ENCODE peak calls at places on chromosome 16, in five cellular contexts. Z, T, H, M and I are unnamed samples.
A peak's percentile ranks its signal among the peaks of the same experiment; 100 is the strongest.

GRCh38 chr16:27640277-27640600 is 90.3 kb downstream of the KATNIP start:
- DNase-seq in Z (peak; percentile 56), T (peak; percentile 17), H (no peak), M (no peak), I (no peak)

GRCh38 chr16:3188925-3189825 is 1.2 kb downstream of the OR1F1 start:
- DNase-seq in Z (peak; percentile 76), T (no peak), H (peak; percentile 52), M (no peak), I (peak; percentile 75)

GRCh38 chr16:55465077-55465896 is 13.7 kb upstream of the MMP2 start:
- DNase-seq in Z (peak; percentile 66), T (peak; percentile 84), H (peak; percentile 74), M (peak; percentile 92), I (peak; percentile 94)

GRCh38 chr16:30076276-30076791 is 540 bp downstream of the PPP4C start:
- DNase-seq in Z (peak; percentile 42), T (no peak), H (no peak), M (no peak), I (no peak)

GRCh38 chr16:64990101-64990500 is 131.8 kb downstream of the CDH11 start:
- DNase-seq in Z (no peak), T (no peak), H (no peak), M (no peak), I (no peak)

GRCh38 chr16:15466886-15467781 is 32.7 kb downstream of the BMERB1 start:
- DNase-seq in Z (no peak), T (no peak), H (no peak), M (no peak), I (no peak)

GRCh38 chr16:19886061-19886792 is 1.6 kb upstream of the GPRC5B start:
- DNase-seq in Z (peak; percentile 53), T (peak; percentile 68), H (peak; percentile 43), M (peak; percentile 68), I (peak; percentile 81)

GRCh38 chr16:3690470-3690918 is 26.8 kb downstream of the TRAP1 start:
- DNase-seq in Z (peak; percentile 77), T (peak; percentile 78), H (peak; percentile 93), M (peak; percentile 67), I (peak; percentile 84)

GRCh38 chr16:27781981-27782880 is 232.3 kb downstream of the KATNIP start:
- DNase-seq in Z (no peak), T (no peak), H (no peak), M (no peak), I (no peak)

GRCh38 chr16:89410794-89411309 is 79.5 kb downstream of the ANKRD11 start:
- DNase-seq in Z (peak; percentile 67), T (no peak), H (no peak), M (no peak), I (no peak)

GRCh38 chr16:65579050-65579449 is 457.2 kb upstream of the CDH11 start:
- DNase-seq in Z (no peak), T (peak; percentile 2), H (no peak), M (no peak), I (no peak)

GRCh38 chr16:68236804-68237242 is 896 bp upstream of the ESRP2 start:
- DNase-seq in Z (no peak), T (no peak), H (no peak), M (no peak), I (peak; percentile 58)

GRCh38 chr16:82629441-82630027 is 2.8 kb downstream of the CDH13 start:
- DNase-seq in Z (peak; percentile 83), T (no peak), H (no peak), M (no peak), I (peak; percentile 38)

GRCh38 chr16:10314811-10315210 is 71.0 kb upstream of the ATF7IP2 start:
- DNase-seq in Z (peak; percentile 53), T (no peak), H (no peak), M (no peak), I (no peak)

GRCh38 chr16:30958164-30959083 is 870 bp downstream of the SETD1A start:
- DNase-seq in Z (peak; percentile 40), T (no peak), H (peak; percentile 80), M (peak; percentile 48), I (peak; percentile 89)

GRCh38 chr16:89738538-89739317 is 17.4 kb downstream of the ZNF276 start:
- DNase-seq in Z (no peak), T (no peak), H (no peak), M (no peak), I (no peak)

GRCh38 chr16:15856901-15857778 is at the start of gene MYH11:
- DNase-seq in Z (peak; percentile 31), T (no peak), H (no peak), M (peak; percentile 29), I (peak; percentile 71)

GRCh38 chr16:28205974-28206373 is 5.8 kb downstream of the XPO6 start:
- DNase-seq in Z (no peak), T (no peak), H (no peak), M (no peak), I (no peak)

GRCh38 chr16:56630134-56630533 is 2.3 kb upstream of the MT1M start:
- DNase-seq in Z (no peak), T (no peak), H (no peak), M (no peak), I (no peak)

GRCh38 chr16:57791903-57792461 is 10.3 kb downstream of the KIFC3 start:
- DNase-seq in Z (no peak), T (no peak), H (no peak), M (no peak), I (no peak)

GRCh38 chr16:5016967-5017677 is 16.6 kb downstream of the NAGPA start:
- DNase-seq in Z (no peak), T (no peak), H (no peak), M (no peak), I (no peak)

GRCh38 chr16:86723699-86724098 is 145.3 kb downstream of the FOXL1 start:
- DNase-seq in Z (no peak), T (no peak), H (no peak), M (no peak), I (peak; percentile 69)

GRCh38 chr16:87896924-87897562 is 27.7 kb upstream of the SLC7A5 start:
- DNase-seq in Z (no peak), T (no peak), H (no peak), M (no peak), I (no peak)

GRCh38 chr16:14300631-14301149 is 229.6 kb downstream of the MRTFB start:
- DNase-seq in Z (peak; percentile 77), T (no peak), H (peak; percentile 78), M (no peak), I (peak; percentile 62)
- H3K4me2 ChIP-seq in Z (peak overlapping the region; percentile 96), T (peak overlapping the region; percentile 76), H (peak overlapping the region; percentile 92), M (no peak overlapping the region), I (peak overlapping the region; percentile 95)

GRCh38 chr16:34758835-34759234 is 1299.4 kb downstream of the TP53TG3F start:
- DNase-seq in Z (no peak), T (no peak), H (no peak), M (no peak), I (no peak)
- H3K9me3 ChIP-seq in Z (peaks cover 82% of the 10 kb centered on the region), T (peaks cover 88% of the 10 kb centered on the region), H (peaks cover 3% of the 10 kb centered on the region), M (no peaks in the 10 kb centered on the region), I (peaks cover 78% of the 10 kb centered on the region)

DNA sequence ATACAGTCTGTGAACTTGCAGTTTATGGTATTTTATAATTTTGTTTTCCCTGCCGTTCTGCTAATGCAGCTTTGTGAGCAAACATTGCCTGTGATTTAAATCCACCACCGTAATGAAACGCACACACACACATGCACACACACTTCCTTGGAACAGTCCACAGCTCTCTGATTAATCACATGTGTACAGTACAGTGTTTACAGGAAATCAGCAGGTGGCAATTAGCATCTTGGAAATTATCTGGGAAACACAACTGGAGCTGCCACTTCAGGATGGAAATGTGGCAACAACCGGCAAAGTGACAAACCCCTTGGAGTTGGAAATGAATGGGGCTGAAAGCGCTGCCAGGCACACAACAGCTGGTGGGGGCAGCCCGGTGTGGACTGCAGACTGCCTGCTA is 12.9 kb upstream of the ZKSCAN2 start:
- DNase-seq in Z (no peak), T (no peak), H (no peak), M (no peak), I (no peak)
- H3K4me1 ChIP-seq in Z (no peaks in the 10 kb centered on the region), T (no peaks in the 10 kb centered on the region), H (no peaks in the 10 kb centered on the region), M (no peaks in the 10 kb centered on the region), I (no peaks in the 10 kb centered on the region)

DNA sequence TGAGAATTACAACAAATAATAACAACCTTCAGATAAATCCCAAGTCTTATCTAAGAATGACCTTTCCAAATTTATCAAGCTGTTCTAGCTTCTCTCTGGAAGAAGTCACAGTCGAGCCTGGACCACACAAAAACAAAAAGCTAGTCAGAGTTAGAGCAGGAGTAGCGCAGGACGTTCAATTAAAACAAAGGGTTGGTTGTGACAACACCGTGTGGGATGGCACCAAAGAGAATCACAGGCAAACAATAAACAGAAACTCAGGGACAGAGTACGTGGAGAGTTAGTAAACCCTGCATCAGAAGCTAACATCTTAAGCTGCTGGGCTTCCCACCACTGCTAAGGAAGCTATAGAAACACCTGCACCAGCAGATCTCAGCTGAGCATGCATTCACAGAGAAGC is 23.8 kb downstream of the ARHGAP17 start:
- DNase-seq in Z (no peak), T (no peak), H (no peak), M (no peak), I (no peak)
- H3K4me2 ChIP-seq in Z (no peak overlapping the region), T (no peak overlapping the region), H (peak overlapping the region; percentile 13), M (no peak overlapping the region), I (no peak overlapping the region)